ENCODE peak calls at places on chromosomes 1 and 21, in five cellular contexts. One of them, this sample, is unnamed.

GRCh38 chr1:146036241-146036989 is 14.9 kb upstream of the HJV start:
- DNase-seq in suprapubic skin: no peak
- DNase-seq in A549: no peak
- DNase-seq in uterus: no peak
- DNase-seq in prostate gland: no peak
- DNase-seq in this sample: no peak

GRCh38 chr1:38786040-38786436 is 73.5 kb downstream of the RRAGC start:
- DNase-seq in suprapubic skin: no peak
- DNase-seq in uterus: no peak
- DNase-seq in prostate gland: no peak
- DNase-seq in A549: no peak
- DNase-seq in this sample: no peak

GRCh38 chr1:69139007-69139406 is 428.7 kb upstream of the LRRC7 start:
- DNase-seq in prostate gland: no peak
- DNase-seq in uterus: no peak
- DNase-seq in suprapubic skin: no peak
- DNase-seq in A549: no peak
- DNase-seq in this sample: no peak

GRCh38 chr1:183249941-183250452 is 63.9 kb downstream of the LAMC2 start:
- DNase-seq in prostate gland: no peak
- DNase-seq in suprapubic skin: no peak
- DNase-seq in uterus: no peak
- DNase-seq in A549: no peak
- DNase-seq in this sample: no peak

GRCh38 chr1:32239790-32240139 is 7.3 kb upstream of the FAM167B start:
- DNase-seq in prostate gland: no peak
- DNase-seq in uterus: no peak
- DNase-seq in suprapubic skin: no peak
- DNase-seq in A549: no peak
- DNase-seq in this sample: no peak

GRCh38 chr1:109821831-109822745 is 58.4 kb upstream of the EPS8L3 start:
- DNase-seq in prostate gland: no peak
- DNase-seq in uterus: no peak
- DNase-seq in suprapubic skin: no peak
- DNase-seq in A549: peak; percentile 58
- DNase-seq in this sample: peak; percentile 87

GRCh38 chr1:77349275-77349674 is 67.5 kb downstream of the AK5 start:
- DNase-seq in suprapubic skin: no peak
- DNase-seq in A549: no peak
- DNase-seq in prostate gland: no peak
- DNase-seq in uterus: no peak
- DNase-seq in this sample: no peak

GRCh38 chr1:198776602-198777029 is 137.8 kb downstream of the PTPRC start:
- DNase-seq in suprapubic skin: no peak
- DNase-seq in uterus: peak; percentile 21
- DNase-seq in A549: no peak
- DNase-seq in prostate gland: peak; percentile 20
- DNase-seq in this sample: peak; percentile 25

GRCh38 chr1:101288491-101288944 is 51.7 kb downstream of the S1PR1 start:
- DNase-seq in prostate gland: peak; percentile 72
- DNase-seq in suprapubic skin: no peak
- DNase-seq in A549: peak; percentile 69
- DNase-seq in uterus: peak; percentile 64
- DNase-seq in this sample: peak; percentile 27

GRCh38 chr1:212825798-212826452 is 21.5 kb downstream of the SPATA45 start:
- DNase-seq in A549: no peak
- DNase-seq in suprapubic skin: no peak
- DNase-seq in uterus: no peak
- DNase-seq in prostate gland: no peak
- DNase-seq in this sample: no peak

GRCh38 chr1:187714501-187714900 is 885.8 kb downstream of the PLA2G4A start:
- DNase-seq in uterus: no peak
- DNase-seq in prostate gland: no peak
- DNase-seq in A549: peak; percentile 23
- DNase-seq in suprapubic skin: no peak
- DNase-seq in this sample: no peak

GRCh38 chr1:61828814-61829213 is 86.5 kb downstream of the PATJ start:
- DNase-seq in prostate gland: no peak
- DNase-seq in suprapubic skin: no peak
- DNase-seq in A549: no peak
- DNase-seq in uterus: no peak
- DNase-seq in this sample: no peak

GRCh38 chr1:231883382-231883781 is 256.8 kb downstream of the DISC1 start:
- DNase-seq in uterus: no peak
- DNase-seq in A549: peak; percentile 4
- DNase-seq in prostate gland: no peak
- DNase-seq in suprapubic skin: no peak
- DNase-seq in this sample: no peak

GRCh38 chr1:42721926-42722325 is 18.1 kb downstream of the CLDN19 start:
- DNase-seq in prostate gland: no peak
- DNase-seq in uterus: no peak
- DNase-seq in suprapubic skin: no peak
- DNase-seq in A549: no peak
- DNase-seq in this sample: no peak

GRCh38 chr1:43431676-43432075 is 22.1 kb downstream of the HYI start:
- DNase-seq in prostate gland: no peak
- DNase-seq in suprapubic skin: peak; percentile 59
- DNase-seq in A549: no peak
- DNase-seq in uterus: peak; percentile 9
- DNase-seq in this sample: no peak

GRCh38 chr1:98906761-98907301 is 97.8 kb downstream of the PLPPR5 start:
- DNase-seq in A549: no peak
- DNase-seq in uterus: no peak
- DNase-seq in suprapubic skin: no peak
- DNase-seq in prostate gland: no peak
- DNase-seq in this sample: no peak

GRCh38 chr1:95371666-95372320 is 137.8 kb downstream of the RWDD3 start:
- DNase-seq in suprapubic skin: no peak
- DNase-seq in A549: no peak
- DNase-seq in prostate gland: peak; percentile 51
- DNase-seq in uterus: no peak
- DNase-seq in this sample: no peak

GRCh38 chr1:62991152-62991551 is 207.2 kb downstream of the ATG4C start:
- DNase-seq in prostate gland: no peak
- DNase-seq in suprapubic skin: no peak
- DNase-seq in A549: no peak
- DNase-seq in uterus: no peak
- DNase-seq in this sample: no peak

GRCh38 chr1:233651563-233652233 is 37.8 kb downstream of the KCNK1 start:
- DNase-seq in uterus: no peak
- DNase-seq in suprapubic skin: no peak
- DNase-seq in prostate gland: no peak
- DNase-seq in A549: no peak
- DNase-seq in this sample: no peak

GRCh38 chr1:165235777-165236285 is 120.7 kb downstream of the LMX1A start:
- DNase-seq in prostate gland: no peak
- DNase-seq in suprapubic skin: no peak
- DNase-seq in uterus: no peak
- DNase-seq in A549: no peak
- DNase-seq in this sample: no peak

GRCh38 chr1:45032833-45033232 is 20.8 kb downstream of the UROD start:
- DNase-seq in prostate gland: no peak
- DNase-seq in A549: no peak
- DNase-seq in suprapubic skin: no peak
- DNase-seq in uterus: no peak
- DNase-seq in this sample: no peak

GRCh38 chr1:94883688-94884087 is 43.2 kb downstream of the CNN3 start:
- DNase-seq in A549: no peak
- DNase-seq in suprapubic skin: no peak
- DNase-seq in prostate gland: no peak
- DNase-seq in uterus: no peak
- DNase-seq in this sample: no peak

GRCh38 chr1:75083848-75084514 is 50.2 kb upstream of the LHX8 start:
- DNase-seq in prostate gland: no peak
- DNase-seq in suprapubic skin: no peak
- DNase-seq in uterus: no peak
- DNase-seq in A549: peak; percentile 38
- DNase-seq in this sample: no peak

GRCh38 chr1:18871401-18872070 is 12.1 kb upstream of the TAS1R2 start:
- DNase-seq in suprapubic skin: no peak
- DNase-seq in prostate gland: no peak
- DNase-seq in A549: no peak
- DNase-seq in uterus: no peak
- DNase-seq in this sample: no peak

GRCh38 chr1:153277852-153278251 is 18.4 kb downstream of the LORICRIN start:
- DNase-seq in suprapubic skin: no peak
- DNase-seq in A549: peak; percentile 43
- DNase-seq in uterus: no peak
- DNase-seq in prostate gland: no peak
- DNase-seq in this sample: no peak

GRCh38 chr1:152347116-152347728 is 12.6 kb downstream of the FLG2 start:
- DNase-seq in uterus: no peak
- DNase-seq in A549: peak; percentile 67
- DNase-seq in prostate gland: peak; percentile 54
- DNase-seq in suprapubic skin: no peak
- DNase-seq in this sample: no peak

GRCh38 chr1:2545754-2546514 is 10.2 kb upstream of the TNFRSF14 start:
- DNase-seq in suprapubic skin: peak; percentile 96
- DNase-seq in A549: peak; percentile 89
- DNase-seq in uterus: peak; percentile 84
- DNase-seq in prostate gland: peak; percentile 89
- DNase-seq in this sample: peak; percentile 73

GRCh38 chr1:20551161-20551560 is 1.2 kb upstream of the FAM43B start:
- DNase-seq in uterus: no peak
- DNase-seq in A549: no peak
- DNase-seq in prostate gland: no peak
- DNase-seq in suprapubic skin: no peak
- DNase-seq in this sample: no peak

GRCh38 chr1:42439940-42440339 is 15.9 kb downstream of the ZMYND12 start:
- DNase-seq in suprapubic skin: no peak
- DNase-seq in prostate gland: no peak
- DNase-seq in uterus: no peak
- DNase-seq in A549: peak; percentile 42
- DNase-seq in this sample: no peak

GRCh38 chr1:219792337-219793021 is 135.9 kb downstream of the SLC30A10 start:
- DNase-seq in suprapubic skin: no peak
- DNase-seq in uterus: no peak
- DNase-seq in prostate gland: no peak
- DNase-seq in A549: no peak
- DNase-seq in this sample: no peak

GRCh38 chr1:206693029-206693428 is 8.3 kb downstream of the MAPKAPK2 start:
- DNase-seq in A549: no peak
- DNase-seq in prostate gland: peak; percentile 39
- DNase-seq in uterus: peak; percentile 79
- DNase-seq in suprapubic skin: no peak
- DNase-seq in this sample: peak; percentile 81

GRCh38 chr1:39178541-39179431 is 25.7 kb upstream of the MACF1 start:
- DNase-seq in uterus: peak; percentile 39
- DNase-seq in prostate gland: no peak
- DNase-seq in suprapubic skin: no peak
- DNase-seq in A549: peak; percentile 89
- DNase-seq in this sample: no peak

GRCh38 chr1:3482590-3482899 is 28.1 kb downstream of the ARHGEF16 start:
- DNase-seq in A549: no peak
- DNase-seq in prostate gland: no peak
- DNase-seq in suprapubic skin: no peak
- DNase-seq in uterus: no peak
- DNase-seq in this sample: no peak

GRCh38 chr1:16009030-16009460 is 5.0 kb downstream of the SRARP start:
- DNase-seq in prostate gland: peak; percentile 73
- DNase-seq in A549: peak; percentile 74
- DNase-seq in suprapubic skin: peak; percentile 91
- DNase-seq in uterus: peak; percentile 88
- DNase-seq in this sample: peak; percentile 84

GRCh38 chr21:41919666-41920398 is 34.0 kb downstream of the C2CD2 start:
- DNase-seq in suprapubic skin: no peak
- DNase-seq in uterus: no peak
- DNase-seq in prostate gland: no peak
- DNase-seq in A549: no peak
- DNase-seq in this sample: no peak

GRCh38 chr21:43624343-43624742 is 34.9 kb downstream of the HSF2BP start:
- DNase-seq in suprapubic skin: no peak
- DNase-seq in prostate gland: no peak
- DNase-seq in uterus: no peak
- DNase-seq in A549: no peak
- DNase-seq in this sample: no peak

GRCh38 chr1:8116892-8117262 is 90.8 kb upstream of the ERRFI1 start:
- DNase-seq in prostate gland: no peak
- DNase-seq in A549: peak; percentile 65
- DNase-seq in uterus: peak; percentile 82
- DNase-seq in suprapubic skin: peak; percentile 88
- DNase-seq in this sample: peak; percentile 55

GRCh38 chr1:228108055-228108690 is 926 bp downstream of the MRPL55 start:
- DNase-seq in A549: no peak
- DNase-seq in uterus: no peak
- DNase-seq in suprapubic skin: no peak
- DNase-seq in prostate gland: no peak
- DNase-seq in this sample: no peak
- H3K27ac ChIP-seq in A549: peak overlapping the region; percentile 90
- H3K27ac ChIP-seq in uterus: peak overlapping the region; percentile 94
- H3K27ac ChIP-seq in suprapubic skin: peak overlapping the region; percentile 89
- H3K27ac ChIP-seq in prostate gland: peak overlapping the region; percentile 92
- H3K27ac ChIP-seq in this sample: peak overlapping the region; percentile 93

DNA sequence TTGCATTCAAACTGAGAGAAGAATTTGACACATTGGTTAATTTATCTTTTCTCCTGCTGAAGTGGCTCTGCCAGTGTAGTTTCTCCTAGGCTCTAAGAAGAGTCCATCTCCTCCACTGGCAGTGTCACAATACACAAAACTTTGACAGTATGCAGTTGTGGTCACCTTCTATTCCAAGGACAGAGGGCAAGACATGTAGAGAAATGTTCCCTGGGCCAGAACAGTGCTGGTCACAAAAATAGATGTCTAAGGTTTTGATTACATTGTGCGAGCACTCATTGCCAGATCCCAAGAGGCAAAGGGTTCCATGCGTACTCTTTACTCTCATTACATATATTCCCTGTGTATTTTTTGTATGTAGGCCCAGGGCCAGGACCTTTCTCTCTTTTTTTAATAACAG is 148.1 kb upstream of the UBE2U start:
- DNase-seq in uterus: no peak
- DNase-seq in A549: no peak
- DNase-seq in prostate gland: no peak
- DNase-seq in suprapubic skin: no peak
- DNase-seq in this sample: peak; percentile 68
- TF ChIP-seq CTCF in uterus: no peak
- TF ChIP-seq CTCF in A549: no peak
- TF ChIP-seq CTCF in prostate gland: no peak
- TF ChIP-seq CTCF in suprapubic skin: no peak
- TF ChIP-seq CTCF in this sample: no peak

GRCh38 chr1:159009704-159010361 is at the start of gene IFI16:
- DNase-seq in suprapubic skin: no peak
- DNase-seq in prostate gland: peak; percentile 64
- DNase-seq in uterus: peak; percentile 78
- DNase-seq in A549: peak; percentile 19
- DNase-seq in this sample: peak; percentile 43
- TF ChIP-seq POLR2A in suprapubic skin: peak; percentile 68
- TF ChIP-seq POLR2A in prostate gland: peak; percentile 65
- TF ChIP-seq POLR2A in uterus: peak; percentile 68
- TF ChIP-seq POLR2A in A549: no peak
- TF ChIP-seq POLR2A in this sample: peak; percentile 60

DNA sequence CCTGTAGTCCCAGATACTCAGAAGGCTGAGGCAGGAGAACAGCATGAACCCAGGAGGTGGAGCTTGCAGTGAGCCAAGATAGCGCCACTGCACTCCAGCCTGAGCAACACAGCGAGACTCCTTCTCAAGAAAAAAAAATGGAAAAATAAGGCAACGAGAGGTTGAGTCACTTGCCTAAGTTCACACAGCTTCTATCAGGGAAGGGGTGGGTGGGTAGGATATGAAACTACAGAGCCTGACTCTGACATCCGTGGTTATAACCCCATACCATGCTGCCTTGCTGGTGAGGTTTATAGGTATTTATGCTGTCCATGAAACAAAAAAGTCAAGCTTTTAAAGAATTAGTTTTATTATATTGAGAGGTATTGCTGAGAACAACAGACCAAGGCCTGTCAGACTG is 61.5 kb upstream of the RAB4A start:
- DNase-seq in prostate gland: no peak
- DNase-seq in suprapubic skin: no peak
- DNase-seq in A549: no peak
- DNase-seq in uterus: no peak
- DNase-seq in this sample: no peak
- H3K27ac ChIP-seq in prostate gland: peak overlapping the region; percentile 67
- H3K27ac ChIP-seq in suprapubic skin: no peak overlapping the region
- H3K27ac ChIP-seq in A549: peak overlapping the region; percentile 26
- H3K27ac ChIP-seq in uterus: no peak overlapping the region
- H3K27ac ChIP-seq in this sample: no peak overlapping the region

This sample was measured in gastrocnemius medialis.